ENCODE peak calls at places on chromosome 9, in six cellular contexts. N, E, V, K, T and S are unnamed samples.

GRCh38 chr9:2494571-2494970 is 127.0 kb upstream of the VLDLR start:
- DNase-seq in N (no peak), E (no peak), V (no peak), K (peak), T (no peak), S (no peak)

GRCh38 chr9:112130347-112130746 is 44.8 kb downstream of the SUSD1 start:
- DNase-seq in N (no peak), E (no peak), V (no peak), K (no peak), T (no peak), S (no peak)

GRCh38 chr9:110255417-110256141 is 728 bp downstream of the TXN start:
- DNase-seq in N (peak), E (peak), V (no peak), K (peak), T (peak), S (peak)

GRCh38 chr9:130665431-130666392 is 1.3 kb downstream of the PRDM12 start:
- DNase-seq in N (no peak), E (no peak), V (no peak), K (no peak), T (no peak), S (no peak)

GRCh38 chr9:110753734-110754231 is 85.2 kb downstream of the MUSK start:
- DNase-seq in N (no peak), E (no peak), V (no peak), K (no peak), T (no peak), S (no peak)

GRCh38 chr9:89674667-89675402 is 70.0 kb downstream of the GADD45G start:
- DNase-seq in N (no peak), E (peak), V (no peak), K (no peak), T (peak), S (peak)

GRCh38 chr9:14245901-14246525 is 67.9 kb downstream of the NFIB start:
- DNase-seq in N (no peak), E (no peak), V (no peak), K (peak), T (no peak), S (no peak)

GRCh38 chr9:96868709-96869108 is 14.4 kb upstream of the ZNF782 start:
- DNase-seq in N (no peak), E (peak), V (no peak), K (no peak), T (no peak), S (no peak)

GRCh38 chr9:34961574-34962480 is 3.7 kb downstream of the PHF24 start:
- DNase-seq in N (no peak), E (no peak), V (no peak), K (peak), T (no peak), S (no peak)